ENCODE peak calls at places on chromosomes 11 and 22, in six cellular contexts. One of them, this sample, is unnamed. For H3K36me3, the result is how much of the 10 kb centered on the place peaks cover.

GRCh38 chr11:95318459-95318858 is 87.5 kb upstream of the SESN3 start:
- DNase-seq in astrocyte: no peak
- DNase-seq in GM23248: no peak
- DNase-seq in prostate gland: no peak
- DNase-seq in CD4-positive, CD25-positive, alpha-beta regulatory T cell: no peak
- DNase-seq in effector memory CD4-positive, alpha-beta T cell: no peak
- DNase-seq in this sample: no peak

GRCh38 chr22:25373961-25374360 is 154.5 kb downstream of the CRYBB2 start:
- DNase-seq in effector memory CD4-positive, alpha-beta T cell: no peak
- DNase-seq in astrocyte: no peak
- DNase-seq in prostate gland: no peak
- DNase-seq in GM23248: no peak
- DNase-seq in CD4-positive, CD25-positive, alpha-beta regulatory T cell: no peak
- DNase-seq in this sample: no peak

GRCh38 chr11:130213143-130213978 is 53.8 kb downstream of the ST14 start:
- DNase-seq in CD4-positive, CD25-positive, alpha-beta regulatory T cell: peak
- DNase-seq in astrocyte: no peak
- DNase-seq in GM23248: peak
- DNase-seq in effector memory CD4-positive, alpha-beta T cell: peak
- DNase-seq in prostate gland: peak
- DNase-seq in this sample: peak

GRCh38 chr11:14423633-14424032 is 64.7 kb upstream of the RRAS2 start:
- DNase-seq in effector memory CD4-positive, alpha-beta T cell: no peak
- DNase-seq in CD4-positive, CD25-positive, alpha-beta regulatory T cell: no peak
- DNase-seq in astrocyte: peak
- DNase-seq in prostate gland: no peak
- DNase-seq in GM23248: peak
- DNase-seq in this sample: no peak

GRCh38 chr11:86370922-86371614 is 3.6 kb upstream of the CCDC81 start:
- DNase-seq in astrocyte: peak
- DNase-seq in effector memory CD4-positive, alpha-beta T cell: no peak
- DNase-seq in GM23248: peak
- DNase-seq in prostate gland: peak
- DNase-seq in CD4-positive, CD25-positive, alpha-beta regulatory T cell: no peak
- DNase-seq in this sample: no peak

GRCh38 chr22:24728790-24729637 is 45.5 kb downstream of the PIWIL3 start:
- DNase-seq in prostate gland: no peak
- DNase-seq in effector memory CD4-positive, alpha-beta T cell: no peak
- DNase-seq in astrocyte: peak
- DNase-seq in GM23248: no peak
- DNase-seq in CD4-positive, CD25-positive, alpha-beta regulatory T cell: no peak
- DNase-seq in this sample: no peak

GRCh38 chr11:1206391-1207271 is 16.2 kb upstream of the MUC5B start:
- DNase-seq in GM23248: no peak
- DNase-seq in prostate gland: no peak
- DNase-seq in effector memory CD4-positive, alpha-beta T cell: no peak
- DNase-seq in astrocyte: no peak
- DNase-seq in CD4-positive, CD25-positive, alpha-beta regulatory T cell: no peak
- DNase-seq in this sample: no peak

GRCh38 chr11:64545605-64546004 is 45.4 kb upstream of the SLC22A12 start:
- DNase-seq in astrocyte: peak
- DNase-seq in effector memory CD4-positive, alpha-beta T cell: no peak
- DNase-seq in prostate gland: no peak
- DNase-seq in CD4-positive, CD25-positive, alpha-beta regulatory T cell: no peak
- DNase-seq in GM23248: peak
- DNase-seq in this sample: no peak

GRCh38 chr11:68315581-68315920 is 3.2 kb downstream of the LRP5 start:
- DNase-seq in GM23248: no peak
- DNase-seq in prostate gland: no peak
- DNase-seq in astrocyte: no peak
- DNase-seq in CD4-positive, CD25-positive, alpha-beta regulatory T cell: no peak
- DNase-seq in effector memory CD4-positive, alpha-beta T cell: no peak
- DNase-seq in this sample: no peak

GRCh38 chr11:130209128-130209932 is 49.7 kb downstream of the ST14 start:
- DNase-seq in GM23248: no peak
- DNase-seq in effector memory CD4-positive, alpha-beta T cell: no peak
- DNase-seq in astrocyte: no peak
- DNase-seq in CD4-positive, CD25-positive, alpha-beta regulatory T cell: no peak
- DNase-seq in prostate gland: peak
- DNase-seq in this sample: no peak

GRCh38 chr11:74367881-74368280 is 30.4 kb downstream of the PGM2L1 start:
- DNase-seq in astrocyte: no peak
- DNase-seq in prostate gland: no peak
- DNase-seq in effector memory CD4-positive, alpha-beta T cell: no peak
- DNase-seq in CD4-positive, CD25-positive, alpha-beta regulatory T cell: no peak
- DNase-seq in GM23248: no peak
- DNase-seq in this sample: no peak

GRCh38 chr22:45878051-45878764 is 98.8 kb downstream of the WNT7B start:
- DNase-seq in prostate gland: no peak
- DNase-seq in effector memory CD4-positive, alpha-beta T cell: no peak
- DNase-seq in CD4-positive, CD25-positive, alpha-beta regulatory T cell: no peak
- DNase-seq in astrocyte: no peak
- DNase-seq in GM23248: no peak
- DNase-seq in this sample: no peak

GRCh38 chr11:17543041-17543440 is 1.2 kb downstream of the USH1C start:
- DNase-seq in CD4-positive, CD25-positive, alpha-beta regulatory T cell: no peak
- DNase-seq in prostate gland: no peak
- DNase-seq in effector memory CD4-positive, alpha-beta T cell: no peak
- DNase-seq in GM23248: no peak
- DNase-seq in astrocyte: no peak
- DNase-seq in this sample: no peak

GRCh38 chr11:72083414-72083813 is 2.8 kb downstream of the LRRC51 start:
- DNase-seq in GM23248: no peak
- DNase-seq in CD4-positive, CD25-positive, alpha-beta regulatory T cell: no peak
- DNase-seq in astrocyte: no peak
- DNase-seq in effector memory CD4-positive, alpha-beta T cell: no peak
- DNase-seq in prostate gland: no peak
- DNase-seq in this sample: no peak

GRCh38 chr22:30304495-30305244 is 15.4 kb upstream of the CASTOR1 start:
- DNase-seq in effector memory CD4-positive, alpha-beta T cell: no peak
- DNase-seq in GM23248: peak
- DNase-seq in astrocyte: peak
- DNase-seq in CD4-positive, CD25-positive, alpha-beta regulatory T cell: no peak
- DNase-seq in prostate gland: peak
- DNase-seq in this sample: no peak

GRCh38 chr11:10485646-10486045 is 30.6 kb downstream of the AMPD3 start:
- DNase-seq in astrocyte: no peak
- DNase-seq in GM23248: no peak
- DNase-seq in prostate gland: no peak
- DNase-seq in effector memory CD4-positive, alpha-beta T cell: no peak
- DNase-seq in CD4-positive, CD25-positive, alpha-beta regulatory T cell: no peak
- DNase-seq in this sample: no peak

GRCh38 chr11:119344291-119345010 is 2.1 kb downstream of the MFRP start:
- DNase-seq in prostate gland: no peak
- DNase-seq in astrocyte: no peak
- DNase-seq in CD4-positive, CD25-positive, alpha-beta regulatory T cell: no peak
- DNase-seq in effector memory CD4-positive, alpha-beta T cell: no peak
- DNase-seq in GM23248: peak
- DNase-seq in this sample: no peak

GRCh38 chr11:64742940-64743590 is 877 bp downstream of the RASGRP2 start:
- DNase-seq in effector memory CD4-positive, alpha-beta T cell: peak
- DNase-seq in prostate gland: no peak
- DNase-seq in GM23248: peak
- DNase-seq in astrocyte: no peak
- DNase-seq in CD4-positive, CD25-positive, alpha-beta regulatory T cell: peak
- DNase-seq in this sample: peak

GRCh38 chr22:42919199-42919598 is 62.1 kb upstream of the ARFGAP3 start:
- DNase-seq in astrocyte: peak
- DNase-seq in GM23248: peak
- DNase-seq in CD4-positive, CD25-positive, alpha-beta regulatory T cell: no peak
- DNase-seq in prostate gland: no peak
- DNase-seq in effector memory CD4-positive, alpha-beta T cell: no peak
- DNase-seq in this sample: no peak

GRCh38 chr22:23892626-23893445 is 1.3 kb upstream of the MIF start:
- DNase-seq in GM23248: no peak
- DNase-seq in CD4-positive, CD25-positive, alpha-beta regulatory T cell: no peak
- DNase-seq in effector memory CD4-positive, alpha-beta T cell: no peak
- DNase-seq in astrocyte: no peak
- DNase-seq in prostate gland: no peak
- DNase-seq in this sample: no peak

GRCh38 chr11:131600591-131600990 is 230.2 kb downstream of the NTM start:
- DNase-seq in CD4-positive, CD25-positive, alpha-beta regulatory T cell: no peak
- DNase-seq in effector memory CD4-positive, alpha-beta T cell: no peak
- DNase-seq in GM23248: peak
- DNase-seq in prostate gland: no peak
- DNase-seq in astrocyte: peak
- DNase-seq in this sample: no peak
- H3K27ac ChIP-seq in CD4-positive, CD25-positive, alpha-beta regulatory T cell: no peak
- H3K27ac ChIP-seq in effector memory CD4-positive, alpha-beta T cell: no peak
- H3K27ac ChIP-seq in GM23248: no peak
- H3K27ac ChIP-seq in prostate gland: no peak
- H3K27ac ChIP-seq in astrocyte: no peak
- H3K27ac ChIP-seq in this sample: no peak

GRCh38 chr11:134032031-134032430 is 36.8 kb upstream of the JAM3 start:
- DNase-seq in CD4-positive, CD25-positive, alpha-beta regulatory T cell: no peak
- DNase-seq in prostate gland: no peak
- DNase-seq in astrocyte: no peak
- DNase-seq in GM23248: no peak
- DNase-seq in effector memory CD4-positive, alpha-beta T cell: no peak
- DNase-seq in this sample: no peak
- H3K36me3 ChIP-seq in CD4-positive, CD25-positive, alpha-beta regulatory T cell: under half
- H3K36me3 ChIP-seq in prostate gland: under half
- H3K36me3 ChIP-seq in astrocyte: under half
- H3K36me3 ChIP-seq in GM23248: under half
- H3K36me3 ChIP-seq in effector memory CD4-positive, alpha-beta T cell: under half
- H3K36me3 ChIP-seq in this sample: under half

GRCh38 chr11:66337103-66337899 is 1.1 kb upstream of the RIN1 start:
- DNase-seq in CD4-positive, CD25-positive, alpha-beta regulatory T cell: no peak
- DNase-seq in prostate gland: no peak
- DNase-seq in astrocyte: peak
- DNase-seq in GM23248: peak
- DNase-seq in effector memory CD4-positive, alpha-beta T cell: no peak
- DNase-seq in this sample: no peak
- H3K27ac ChIP-seq in CD4-positive, CD25-positive, alpha-beta regulatory T cell: peak
- H3K27ac ChIP-seq in prostate gland: peak
- H3K27ac ChIP-seq in astrocyte: peak
- H3K27ac ChIP-seq in GM23248: peak
- H3K27ac ChIP-seq in effector memory CD4-positive, alpha-beta T cell: peak
- H3K27ac ChIP-seq in this sample: peak

GRCh38 chr22:20063271-20064139 is 16.5 kb upstream of the DGCR8 start:
- DNase-seq in effector memory CD4-positive, alpha-beta T cell: no peak
- DNase-seq in astrocyte: no peak
- DNase-seq in prostate gland: no peak
- DNase-seq in CD4-positive, CD25-positive, alpha-beta regulatory T cell: no peak
- DNase-seq in GM23248: no peak
- DNase-seq in this sample: no peak
- H3K36me3 ChIP-seq in effector memory CD4-positive, alpha-beta T cell: under half
- H3K36me3 ChIP-seq in astrocyte: under half
- H3K36me3 ChIP-seq in prostate gland: under half
- H3K36me3 ChIP-seq in CD4-positive, CD25-positive, alpha-beta regulatory T cell: under half
- H3K36me3 ChIP-seq in GM23248: under half
- H3K36me3 ChIP-seq in this sample: under half

GRCh38 chr11:46918778-46919513 is 596 bp upstream of the LRP4 start:
- DNase-seq in astrocyte: no peak
- DNase-seq in effector memory CD4-positive, alpha-beta T cell: no peak
- DNase-seq in prostate gland: no peak
- DNase-seq in CD4-positive, CD25-positive, alpha-beta regulatory T cell: no peak
- DNase-seq in GM23248: no peak
- DNase-seq in this sample: no peak
- H3K27ac ChIP-seq in astrocyte: peak
- H3K27ac ChIP-seq in effector memory CD4-positive, alpha-beta T cell: no peak
- H3K27ac ChIP-seq in prostate gland: peak
- H3K27ac ChIP-seq in CD4-positive, CD25-positive, alpha-beta regulatory T cell: no peak
- H3K27ac ChIP-seq in GM23248: peak
- H3K27ac ChIP-seq in this sample: no peak